ENCODE peak calls at places on chromosomes 16 and 17, in eight cellular contexts. X is CD4-positive, alpha-beta T cell; L is endothelial cell; N is neural crest cell; P is fibroblast of lung; J is lung; S is brain microvascular endothelial cell; Y is heart left ventricle. R is an unnamed sample.

GRCh38 chr16:57648125-57648524 is 19.7 kb downstream of the ADGRG1 start:
- DNase-seq in N (no peak), L (no peak), P (no peak), Y (no peak), J (no peak), X (no peak), S (no peak), R (no peak)

GRCh38 chr16:2856061-2856670 is 1.8 kb downstream of the PRSS22 start:
- DNase-seq in J (peak), S (no peak), N (no peak), L (no peak), X (no peak), Y (no peak), P (no peak), R (no peak)

GRCh38 chr17:42067371-42068180 is 17.2 kb upstream of the C17orf113 start:
- DNase-seq in P (peak), J (peak), L (peak), X (peak), Y (peak), S (peak), N (peak), R (peak)

GRCh38 chr17:34726536-34727384 is 147.4 kb downstream of the TMEM132E start:
- DNase-seq in N (no peak), P (no peak), Y (no peak), J (no peak), X (no peak), L (no peak), S (no peak), R (no peak)

GRCh38 chr17:17370711-17371110 is 67.5 kb downstream of the NT5M start:
- DNase-seq in P (no peak), L (no peak), X (no peak), N (no peak), J (no peak), Y (no peak), S (no peak), R (no peak)

GRCh38 chr17:75681289-75681688 is 14.2 kb downstream of the SAP30BP start:
- DNase-seq in L (no peak), J (no peak), S (peak), N (no peak), Y (no peak), X (no peak), P (no peak), R (peak)

GRCh38 chr17:37714897-37715296 is 30.0 kb downstream of the HNF1B start:
- DNase-seq in P (no peak), J (no peak), Y (no peak), S (peak), N (no peak), X (no peak), L (no peak), R (no peak)

GRCh38 chr17:561118-561517 is 153.5 kb downstream of the VPS53 start:
- DNase-seq in X (no peak), P (peak), J (no peak), L (no peak), Y (no peak), S (peak), N (no peak), R (peak)

GRCh38 chr17:27492470-27492869 is 36.2 kb downstream of the KSR1 start:
- DNase-seq in L (no peak), Y (no peak), N (no peak), J (no peak), S (no peak), P (no peak), X (no peak), R (no peak)

GRCh38 chr17:62562656-62563055 is 64.8 kb upstream of the MRC2 start:
- DNase-seq in X (no peak), P (peak), Y (no peak), N (no peak), S (peak), L (no peak), J (no peak), R (peak)

GRCh38 chr17:28667870-28668269 is 5.9 kb downstream of the SUPT6H start:
- DNase-seq in N (no peak), X (no peak), S (no peak), P (peak), L (no peak), Y (no peak), J (no peak), R (no peak)

GRCh38 chr17:59027750-59028149 is 78.9 kb downstream of the TRIM37 start:
- DNase-seq in L (no peak), X (no peak), S (no peak), P (no peak), Y (no peak), J (no peak), N (no peak), R (no peak)

GRCh38 chr17:50835563-50836231 is at the start of gene WFIKKN2:
- DNase-seq in Y (no peak), X (no peak), S (no peak), N (no peak), J (no peak), L (no peak), P (no peak), R (no peak)

GRCh38 chr16:58021661-58022551 is 3.6 kb upstream of the MMP15 start:
- DNase-seq in L (no peak), P (peak), N (no peak), J (no peak), X (no peak), Y (no peak), S (peak), R (peak)

DNA sequence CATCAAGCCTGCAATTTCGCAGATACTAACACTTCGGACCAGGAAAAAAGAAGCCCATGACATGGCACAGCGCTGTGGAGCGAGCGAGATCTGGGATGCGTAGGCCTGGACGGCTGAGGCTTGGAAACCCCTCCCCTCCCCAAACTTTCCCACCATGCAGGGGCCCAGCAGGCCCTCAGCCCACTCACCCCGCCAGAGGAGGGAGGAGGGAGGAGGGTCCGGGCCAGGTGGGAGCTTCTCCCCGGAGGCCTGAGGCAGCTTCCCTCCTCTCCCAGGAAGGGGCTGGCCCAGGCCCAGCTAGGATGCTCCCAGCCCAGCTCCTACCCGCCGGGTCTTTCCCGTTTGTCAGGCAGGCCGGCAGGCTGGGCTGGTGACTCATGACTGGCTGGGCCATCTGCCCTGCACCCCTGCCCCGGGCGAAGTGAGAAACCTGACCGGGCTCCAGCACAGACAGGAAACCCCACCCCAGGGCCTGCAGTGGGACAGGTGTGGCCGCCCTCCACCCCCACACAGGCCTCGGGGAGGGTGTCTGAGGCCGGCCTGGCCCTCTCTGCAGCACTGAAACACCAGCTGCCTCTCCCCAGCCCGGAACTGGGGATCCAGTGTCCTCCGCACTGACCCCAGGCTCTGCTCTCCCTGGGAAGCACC is 34.3 kb upstream of the SLC38A10 start:
- DNase-seq in Y (peak), P (peak), L (no peak), S (peak), J (peak), X (no peak), N (no peak), R (peak)
- TF ChIP-seq CTCF in Y (no peak), P (no peak), L (no peak), S (no peak), J (no peak), X (no peak), N (no peak), R (no peak)

DNA sequence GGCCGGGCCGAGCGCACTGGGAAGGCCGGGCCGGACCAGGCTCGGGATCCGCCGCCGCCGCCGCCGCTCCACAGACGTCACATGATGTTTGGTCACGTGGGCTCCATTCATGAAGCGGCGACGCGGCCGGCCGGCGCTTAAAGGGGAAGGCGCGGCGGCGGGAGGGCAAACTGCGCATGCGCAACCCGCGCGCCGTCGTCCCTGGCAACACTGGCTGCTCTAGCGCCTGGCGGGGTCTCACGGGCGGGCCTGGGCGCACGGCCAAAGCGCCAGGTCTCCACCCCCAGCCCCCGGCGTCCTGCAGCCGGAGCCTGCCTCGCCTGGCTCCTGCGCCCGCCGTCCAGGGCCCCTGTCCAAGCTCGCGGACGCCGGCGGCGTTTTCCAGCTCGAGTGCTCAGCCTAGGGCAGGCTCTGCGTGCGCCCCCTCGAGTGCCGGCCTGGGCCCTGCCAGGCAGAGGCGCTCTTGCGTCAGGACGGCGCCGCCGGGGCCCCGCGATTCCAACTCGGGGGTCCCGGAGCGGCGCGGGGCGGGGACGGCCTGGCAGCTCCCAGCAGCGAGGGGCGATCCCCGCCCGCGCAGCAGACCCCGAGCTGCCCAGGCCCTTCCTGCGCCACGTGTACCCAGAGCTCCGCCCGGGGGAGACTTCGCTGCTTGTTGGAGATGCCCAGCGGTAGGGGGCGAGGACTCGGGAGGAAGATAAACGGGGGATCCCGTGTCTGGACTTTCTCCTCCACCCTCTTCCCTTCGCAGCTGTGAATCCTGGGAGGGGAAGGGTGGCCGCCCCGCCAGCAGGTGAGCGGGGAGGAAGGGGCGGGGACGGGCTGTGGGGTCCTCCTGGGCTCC is at the start of gene MAFG:
- DNase-seq in L (peak), S (peak), J (peak), P (peak), N (peak), X (peak), Y (peak), R (peak)
- TF ChIP-seq CTCF in L (peak), S (peak), J (no peak), P (no peak), N (peak), X (no peak), Y (no peak), R (peak)

DNA sequence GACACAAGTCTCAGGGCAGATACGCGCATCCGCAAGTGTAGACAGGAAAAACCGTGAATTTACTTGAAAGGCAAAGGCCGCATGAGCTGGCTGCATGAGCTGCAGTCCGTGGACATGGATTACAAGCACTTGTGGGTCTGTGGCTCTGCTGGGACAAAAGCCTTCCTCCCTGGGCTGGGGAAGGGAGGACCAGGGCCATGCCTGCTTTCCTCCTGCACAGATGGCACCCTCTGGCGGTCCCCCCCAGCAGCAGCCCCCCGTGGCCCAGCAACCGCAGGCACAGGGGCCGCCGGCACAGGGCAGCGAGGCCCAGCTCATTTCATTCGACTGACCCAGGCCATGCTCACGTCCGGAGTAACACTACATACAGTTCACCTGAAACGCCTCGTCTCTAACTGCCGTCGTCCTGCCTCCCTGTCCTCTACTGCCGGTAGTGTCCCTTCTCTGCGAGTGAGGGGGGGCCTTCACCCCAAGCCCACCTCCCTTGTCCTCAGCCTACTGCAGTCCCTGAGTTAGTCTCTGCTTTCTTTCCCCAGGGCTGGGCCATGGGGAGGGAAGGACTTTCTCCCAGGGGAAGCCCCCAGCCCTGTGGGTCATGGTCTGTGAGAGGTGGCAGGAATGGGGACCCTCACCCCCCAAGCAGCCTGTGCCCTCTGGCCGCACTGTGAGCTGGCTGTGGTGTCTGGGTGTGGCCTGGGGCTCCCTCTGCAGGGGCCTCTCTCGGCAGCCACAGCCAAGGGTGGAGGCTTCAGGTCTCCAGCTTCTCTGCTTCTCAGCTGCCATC is 1.7 kb upstream of the MRPL12 start:
- DNase-seq in X (no peak), Y (no peak), S (no peak), L (no peak), P (no peak), J (no peak), N (no peak), R (no peak)
- TF ChIP-seq CTCF in X (no peak), Y (no peak), S (peak), L (no peak), P (no peak), J (no peak), N (no peak), R (no peak)

DNA sequence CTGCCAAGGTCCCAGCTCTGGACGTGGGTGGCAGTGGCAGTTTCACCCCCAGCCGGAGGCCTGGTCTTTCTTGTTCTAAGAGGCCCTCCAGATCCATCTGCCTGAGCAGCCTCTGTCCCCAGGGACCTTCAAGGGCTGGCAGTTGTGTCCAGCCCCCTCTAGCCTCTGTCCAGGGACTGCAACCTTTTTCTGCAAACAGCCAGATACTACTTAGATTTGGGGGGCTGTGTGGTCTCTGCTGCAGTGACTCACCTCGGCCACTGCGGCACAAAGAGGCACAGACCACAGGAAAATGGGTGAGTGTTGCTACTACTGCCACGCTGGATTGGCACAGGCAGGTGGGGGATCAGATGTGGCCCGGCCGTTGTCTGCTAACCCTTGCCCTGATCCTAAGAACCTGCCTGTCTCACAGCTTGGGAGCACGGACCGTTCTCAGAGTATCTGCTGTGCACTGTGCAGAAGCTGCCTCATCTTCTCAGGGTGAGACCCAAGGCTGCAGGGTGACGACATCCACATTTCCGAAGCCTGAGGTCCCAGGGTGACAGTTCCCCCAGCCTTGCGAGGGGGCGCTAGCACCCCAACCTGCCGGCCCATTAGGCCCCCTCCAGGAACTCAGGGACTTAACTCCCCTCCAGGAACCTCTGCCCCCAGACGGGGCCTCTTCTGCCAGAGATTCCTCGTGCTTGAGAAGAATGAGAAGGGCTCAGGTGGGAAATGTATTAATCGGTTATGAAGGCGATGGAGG is 27.6 kb downstream of the MXRA7 start:
- DNase-seq in S (no peak), N (no peak), J (no peak), Y (no peak), X (no peak), P (no peak), L (no peak), R (no peak)
- TF ChIP-seq CTCF in S (peak), N (no peak), J (no peak), Y (no peak), X (no peak), P (no peak), L (peak), R (peak)